ENCODE peak calls at places on chromosomes 16 and 17, in seven cellular contexts. Q, I, U, K, X, Z and S are unnamed samples.

GRCh38 chr17:37571674-37572073 is 37.5 kb downstream of the SYNRG start:
- DNase-seq in X (no peak), U (no peak), Q (no peak), K (no peak), I (no peak), Z (no peak), S (no peak)

GRCh38 chr16:27369806-27370205 is 32.2 kb upstream of the IL21R start:
- DNase-seq in U (no peak), I (no peak), X (no peak), Q (peak), Z (no peak), K (peak), S (peak)

GRCh38 chr17:1455291-1455747 is 713 bp downstream of the CRK start:
- DNase-seq in Q (peak), K (peak), Z (peak), X (peak), U (peak), I (peak), S (peak)

GRCh38 chr16:10957771-10958486 is 13.6 kb downstream of the CLEC16A start:
- DNase-seq in I (no peak), Z (no peak), K (peak), U (no peak), X (no peak), Q (peak), S (peak)

GRCh38 chr16:55759983-55760664 is 72.8 kb downstream of the CES1 start:
- DNase-seq in I (no peak), K (no peak), Z (no peak), Q (no peak), U (no peak), X (no peak), S (no peak)

GRCh38 chr17:39623356-39623950 is 3.3 kb upstream of the PPP1R1B start:
- DNase-seq in K (peak), X (peak), Q (peak), I (peak), U (peak), Z (peak), S (peak)

GRCh38 chr17:3038941-3039340 is 24.5 kb downstream of the OR1D5 start:
- DNase-seq in Q (no peak), K (no peak), Z (peak), I (no peak), X (no peak), U (no peak), S (no peak)

GRCh38 chr17:32276217-32276616 is 10.6 kb downstream of the RHBDL3 start:
- DNase-seq in Q (no peak), U (no peak), K (no peak), X (no peak), I (no peak), Z (peak), S (no peak)

GRCh38 chr17:63751806-63752205 is 10.2 kb upstream of the STRADA start:
- DNase-seq in I (peak), K (no peak), X (no peak), Z (no peak), U (no peak), Q (no peak), S (no peak)

GRCh38 chr17:77385750-77386501 is 245.2 kb downstream of the SEC14L1 start:
- DNase-seq in Q (no peak), Z (no peak), K (no peak), X (no peak), U (no peak), I (no peak), S (no peak)

GRCh38 chr16:87007907-87008306 is 309.3 kb downstream of the C16orf95 start:
- DNase-seq in Z (no peak), K (no peak), Q (no peak), X (no peak), U (no peak), I (no peak), S (no peak)

GRCh38 chr17:19780846-19781245 is 32.7 kb upstream of the ALDH3A1 start:
- DNase-seq in I (no peak), U (no peak), Q (no peak), Z (peak), K (no peak), X (no peak), S (no peak)

GRCh38 chr17:28230011-28230410 is 89.0 kb upstream of the TMEM97 start:
- DNase-seq in U (no peak), K (no peak), Q (no peak), X (no peak), I (no peak), Z (no peak), S (no peak)

GRCh38 chr17:58289869-58290268 is 9.1 kb upstream of the MPO start:
- DNase-seq in Q (no peak), U (no peak), X (no peak), Z (no peak), K (no peak), I (no peak), S (no peak)

GRCh38 chr17:63078707-63079106 is 112.7 kb downstream of the TANC2 start:
- DNase-seq in Q (no peak), Z (no peak), U (no peak), K (no peak), I (no peak), X (no peak), S (no peak)

GRCh38 chr17:61426482-61427304 is 25.5 kb upstream of the TBX4 start:
- DNase-seq in X (no peak), Q (peak), I (no peak), K (peak), Z (no peak), U (no peak), S (peak)

GRCh38 chr17:7084058-7084457 is 4.0 kb upstream of the CLEC10A start:
- DNase-seq in X (no peak), Q (no peak), K (no peak), I (no peak), Z (no peak), U (no peak), S (no peak)

GRCh38 chr16:16048904-16049582 is 99.6 kb downstream of the ABCC1 start:
- DNase-seq in U (no peak), I (no peak), K (no peak), Q (no peak), X (no peak), Z (no peak), S (no peak)

GRCh38 chr16:54930034-54930938 is at the start of gene IRX5:
- DNase-seq in Q (peak), Z (peak), U (peak), I (no peak), X (peak), K (peak), S (peak)

GRCh38 chr16:56891685-56892084 is 26.7 kb downstream of the SLC12A3 start:
- DNase-seq in K (no peak), I (no peak), Z (no peak), Q (no peak), U (no peak), X (no peak), S (no peak)

GRCh38 chr17:74437702-74438101 is 5.8 kb downstream of the GPRC5C start:
- DNase-seq in K (no peak), U (peak), Z (peak), X (no peak), Q (no peak), I (no peak), S (no peak)

GRCh38 chr16:75207831-75208230 is 870 bp upstream of the CTRB2 start:
- DNase-seq in Z (no peak), Q (no peak), X (no peak), I (no peak), K (no peak), U (no peak), S (no peak)

GRCh38 chr16:3444032-3444388 is 530 bp downstream of the NAA60 start:
- DNase-seq in K (peak), U (no peak), Z (peak), Q (peak), X (no peak), I (peak), S (peak)

GRCh38 chr16:72990003-72990521 is 57.9 kb downstream of the ZFHX3 start:
- DNase-seq in Z (peak), K (peak), Q (peak), X (peak), I (no peak), U (no peak), S (peak)

GRCh38 chr16:68450741-68451140 is 2.4 kb upstream of the SMPD3 start:
- DNase-seq in K (no peak), Z (no peak), U (peak), X (no peak), Q (no peak), I (no peak), S (no peak)

GRCh38 chr17:21282231-21282630 is 2.3 kb upstream of the MAP2K3 start:
- DNase-seq in U (no peak), X (peak), Q (peak), K (peak), Z (peak), I (no peak), S (peak)

GRCh38 chr16:48517493-48517892 is 92.5 kb downstream of the N4BP1 start:
- DNase-seq in K (no peak), Q (no peak), X (no peak), I (no peak), Z (no peak), U (no peak), S (no peak)

GRCh38 chr16:66427036-66427446 is at the start of gene BEAN1:
- DNase-seq in Q (no peak), X (no peak), Z (peak), K (peak), U (no peak), I (no peak), S (peak)

GRCh38 chr17:56319531-56319930 is 166.3 kb downstream of the ANKFN1 start:
- DNase-seq in Q (peak), X (no peak), U (peak), I (no peak), Z (peak), K (peak), S (peak)

GRCh38 chr17:40124279-40125141 is 2.7 kb downstream of the MSL1 start:
- DNase-seq in Q (no peak), X (no peak), U (no peak), Z (no peak), I (no peak), K (peak), S (no peak)

GRCh38 chr16:78385406-78385805 is 286.0 kb downstream of the WWOX start:
- DNase-seq in K (no peak), Q (no peak), Z (no peak), U (no peak), I (no peak), X (no peak), S (no peak)

GRCh38 chr16:19223235-19223847 is 55.3 kb downstream of the SYT17 start:
- DNase-seq in K (peak), Z (peak), U (peak), Q (peak), I (no peak), X (no peak), S (peak)

GRCh38 chr16:55465077-55465896 is 13.7 kb upstream of the MMP2 start:
- DNase-seq in U (peak), Z (peak), K (peak), X (peak), I (peak), Q (peak), S (peak)

GRCh38 chr16:10828851-10829331 is 10.3 kb upstream of the TVP23A start:
- DNase-seq in U (peak), X (peak), Q (peak), I (no peak), K (peak), Z (peak), S (peak)

GRCh38 chr17:2369039-2369438 is 31.7 kb downstream of the SGSM2 start:
- DNase-seq in Z (no peak), I (no peak), Q (no peak), U (no peak), X (no peak), K (no peak), S (no peak)

GRCh38 chr17:47208744-47209488 is at the start of gene MYL4:
- DNase-seq in U (no peak), Z (peak), K (no peak), I (no peak), X (no peak), Q (no peak), S (no peak)

GRCh38 chr16:200388-200787 is 20.1 kb downstream of the HBQ1 start:
- DNase-seq in X (no peak), Q (peak), I (no peak), K (peak), Z (no peak), U (no peak), S (peak)

GRCh38 chr16:533391-534088 is 6.0 kb downstream of the CAPN15 start:
- DNase-seq in Z (peak), U (no peak), K (no peak), X (no peak), Q (no peak), I (no peak), S (no peak)

GRCh38 chr17:75343007-75343406 is 53.8 kb upstream of the SLC25A19 start:
- DNase-seq in Q (no peak), Z (no peak), K (no peak), U (peak), I (no peak), X (no peak), S (no peak)

GRCh38 chr16:86390335-86390734 is 120.0 kb upstream of the FOXF1 start:
- DNase-seq in I (no peak), K (no peak), Q (no peak), Z (no peak), X (no peak), U (no peak), S (no peak)